ENCODE peak calls at places on chromosomes 6 and 20, in five cellular contexts. One of them, this sample, is unnamed.

GRCh38 chr20:4261333-4262284 is 246.3 kb upstream of the RNF24 start:
- DNase-seq in CD8-positive, alpha-beta memory T cell: no peak
- DNase-seq in foreskin fibroblast: peak; percentile 41
- DNase-seq in neural progenitor cell: no peak
- DNase-seq in cardiac fibroblast: no peak
- DNase-seq in this sample: no peak

GRCh38 chr6:3009930-3010329 is 10.2 kb downstream of the NQO2 start:
- DNase-seq in CD8-positive, alpha-beta memory T cell: no peak
- DNase-seq in foreskin fibroblast: no peak
- DNase-seq in neural progenitor cell: no peak
- DNase-seq in cardiac fibroblast: peak; percentile 22
- DNase-seq in this sample: no peak

GRCh38 chr6:75210885-75211739 is 5.3 kb upstream of the COL12A1 start:
- DNase-seq in CD8-positive, alpha-beta memory T cell: peak; percentile 45
- DNase-seq in foreskin fibroblast: peak; percentile 54
- DNase-seq in neural progenitor cell: peak; percentile 83
- DNase-seq in cardiac fibroblast: peak; percentile 83
- DNase-seq in this sample: no peak

GRCh38 chr6:148557796-148558457 is 188.9 kb upstream of the UST start:
- DNase-seq in CD8-positive, alpha-beta memory T cell: no peak
- DNase-seq in foreskin fibroblast: no peak
- DNase-seq in neural progenitor cell: no peak
- DNase-seq in cardiac fibroblast: peak; percentile 36
- DNase-seq in this sample: no peak

GRCh38 chr6:122869437-122870024 is 80.5 kb downstream of the SMPDL3A start:
- DNase-seq in CD8-positive, alpha-beta memory T cell: no peak
- DNase-seq in foreskin fibroblast: peak; percentile 28
- DNase-seq in neural progenitor cell: peak; percentile 69
- DNase-seq in cardiac fibroblast: peak; percentile 72
- DNase-seq in this sample: peak; percentile 22

GRCh38 chr6:33665957-33666356 is 44.8 kb downstream of the ITPR3 start:
- DNase-seq in CD8-positive, alpha-beta memory T cell: no peak
- DNase-seq in foreskin fibroblast: no peak
- DNase-seq in neural progenitor cell: no peak
- DNase-seq in cardiac fibroblast: no peak
- DNase-seq in this sample: no peak

GRCh38 chr6:40348591-40348990 is 238.6 kb downstream of the LRFN2 start:
- DNase-seq in CD8-positive, alpha-beta memory T cell: no peak
- DNase-seq in foreskin fibroblast: no peak
- DNase-seq in neural progenitor cell: no peak
- DNase-seq in cardiac fibroblast: no peak
- DNase-seq in this sample: no peak

GRCh38 chr6:155174576-155175174 is 89.1 kb upstream of the CLDN20 start:
- DNase-seq in CD8-positive, alpha-beta memory T cell: peak; percentile 38
- DNase-seq in foreskin fibroblast: peak; percentile 75
- DNase-seq in neural progenitor cell: peak; percentile 85
- DNase-seq in cardiac fibroblast: peak; percentile 90
- DNase-seq in this sample: no peak

GRCh38 chr6:125102901-125103300 is 50.7 kb upstream of the TPD52L1 start:
- DNase-seq in CD8-positive, alpha-beta memory T cell: no peak
- DNase-seq in foreskin fibroblast: peak; percentile 84
- DNase-seq in neural progenitor cell: no peak
- DNase-seq in cardiac fibroblast: peak; percentile 86
- DNase-seq in this sample: peak; percentile 79

GRCh38 chr20:33609504-33609903 is 52.6 kb upstream of the C20orf144 start:
- DNase-seq in CD8-positive, alpha-beta memory T cell: no peak
- DNase-seq in foreskin fibroblast: no peak
- DNase-seq in neural progenitor cell: no peak
- DNase-seq in cardiac fibroblast: no peak
- DNase-seq in this sample: no peak

GRCh38 chr6:90217621-90218496 is 78.8 kb downstream of the BACH2 start:
- DNase-seq in CD8-positive, alpha-beta memory T cell: peak; percentile 72
- DNase-seq in foreskin fibroblast: peak; percentile 8
- DNase-seq in neural progenitor cell: no peak
- DNase-seq in cardiac fibroblast: no peak
- DNase-seq in this sample: no peak

GRCh38 chr6:83192456-83192855 is 609 bp downstream of the PGM3 start:
- DNase-seq in CD8-positive, alpha-beta memory T cell: no peak
- DNase-seq in foreskin fibroblast: no peak
- DNase-seq in neural progenitor cell: no peak
- DNase-seq in cardiac fibroblast: no peak
- DNase-seq in this sample: no peak

GRCh38 chr20:50519036-50519780 is 9.0 kb downstream of the PTPN1 start:
- DNase-seq in CD8-positive, alpha-beta memory T cell: peak; percentile 46
- DNase-seq in foreskin fibroblast: no peak
- DNase-seq in neural progenitor cell: no peak
- DNase-seq in cardiac fibroblast: no peak
- DNase-seq in this sample: no peak

GRCh38 chr20:311603-312002 is 13.7 kb upstream of the SOX12 start:
- DNase-seq in CD8-positive, alpha-beta memory T cell: no peak
- DNase-seq in foreskin fibroblast: no peak
- DNase-seq in neural progenitor cell: no peak
- DNase-seq in cardiac fibroblast: no peak
- DNase-seq in this sample: no peak

GRCh38 chr20:11581271-11581670 is 336.4 kb upstream of the BTBD3 start:
- DNase-seq in CD8-positive, alpha-beta memory T cell: no peak
- DNase-seq in foreskin fibroblast: no peak
- DNase-seq in neural progenitor cell: peak; percentile 8
- DNase-seq in cardiac fibroblast: peak; percentile 1
- DNase-seq in this sample: no peak

DNA sequence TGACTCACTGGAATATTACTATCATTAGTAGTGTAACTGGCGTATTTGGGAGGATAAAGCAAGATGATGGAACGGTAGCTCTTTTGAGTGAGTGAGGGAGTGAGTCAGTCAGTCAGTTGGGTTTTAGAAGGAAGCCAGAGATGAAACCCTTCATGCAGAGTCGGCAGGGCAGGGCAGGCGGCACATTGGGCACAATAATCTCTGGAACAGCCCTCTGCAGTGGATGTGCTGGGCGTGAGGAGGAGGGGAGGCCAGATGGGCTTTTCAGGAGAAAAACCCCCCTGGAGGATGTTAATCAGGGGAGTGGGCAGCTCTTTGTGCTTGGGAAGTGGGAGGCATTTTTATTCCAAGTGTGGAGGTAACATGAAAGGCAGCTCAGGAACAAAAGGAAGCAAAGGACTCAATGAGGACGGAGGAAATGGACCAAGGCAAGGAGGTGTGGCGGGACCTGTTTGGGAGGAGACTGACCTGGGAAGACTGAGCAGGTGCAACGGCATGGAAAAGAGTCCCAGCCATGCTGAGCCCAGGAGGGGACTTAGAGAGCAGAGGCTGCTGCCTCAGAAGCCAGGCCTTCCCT is 171.3 kb downstream of the ZDHHC14 start:
- DNase-seq in CD8-positive, alpha-beta memory T cell: no peak
- DNase-seq in foreskin fibroblast: no peak
- DNase-seq in neural progenitor cell: peak; percentile 90
- DNase-seq in cardiac fibroblast: no peak
- DNase-seq in this sample: no peak
- H3K4me3 ChIP-seq in CD8-positive, alpha-beta memory T cell: no peak overlapping the region
- H3K4me3 ChIP-seq in foreskin fibroblast: no peak overlapping the region
- H3K4me3 ChIP-seq in neural progenitor cell: peak overlapping the region; percentile 22
- H3K4me3 ChIP-seq in cardiac fibroblast: no peak overlapping the region
- H3K4me3 ChIP-seq in this sample: no peak overlapping the region

GRCh38 chr6:29829766-29830165 is 2.1 kb downstream of the HLA-G start:
- DNase-seq in CD8-positive, alpha-beta memory T cell: no peak
- DNase-seq in foreskin fibroblast: no peak
- DNase-seq in neural progenitor cell: no peak
- DNase-seq in cardiac fibroblast: no peak
- DNase-seq in this sample: no peak

GRCh38 chr6:29825848-29826247 is 1.8 kb upstream of the HLA-G start:
- DNase-seq in CD8-positive, alpha-beta memory T cell: no peak
- DNase-seq in foreskin fibroblast: no peak
- DNase-seq in neural progenitor cell: no peak
- DNase-seq in cardiac fibroblast: no peak
- DNase-seq in this sample: no peak

GRCh38 chr6:29826271-29826670 is 1.4 kb upstream of the HLA-G start:
- DNase-seq in CD8-positive, alpha-beta memory T cell: no peak
- DNase-seq in foreskin fibroblast: no peak
- DNase-seq in neural progenitor cell: no peak
- DNase-seq in cardiac fibroblast: no peak
- DNase-seq in this sample: no peak

GRCh38 chr6:29828471-29828797 is 809 bp downstream of the HLA-G start:
- DNase-seq in CD8-positive, alpha-beta memory T cell: no peak
- DNase-seq in foreskin fibroblast: no peak
- DNase-seq in neural progenitor cell: peak; percentile 33
- DNase-seq in cardiac fibroblast: no peak
- DNase-seq in this sample: no peak

DNA sequence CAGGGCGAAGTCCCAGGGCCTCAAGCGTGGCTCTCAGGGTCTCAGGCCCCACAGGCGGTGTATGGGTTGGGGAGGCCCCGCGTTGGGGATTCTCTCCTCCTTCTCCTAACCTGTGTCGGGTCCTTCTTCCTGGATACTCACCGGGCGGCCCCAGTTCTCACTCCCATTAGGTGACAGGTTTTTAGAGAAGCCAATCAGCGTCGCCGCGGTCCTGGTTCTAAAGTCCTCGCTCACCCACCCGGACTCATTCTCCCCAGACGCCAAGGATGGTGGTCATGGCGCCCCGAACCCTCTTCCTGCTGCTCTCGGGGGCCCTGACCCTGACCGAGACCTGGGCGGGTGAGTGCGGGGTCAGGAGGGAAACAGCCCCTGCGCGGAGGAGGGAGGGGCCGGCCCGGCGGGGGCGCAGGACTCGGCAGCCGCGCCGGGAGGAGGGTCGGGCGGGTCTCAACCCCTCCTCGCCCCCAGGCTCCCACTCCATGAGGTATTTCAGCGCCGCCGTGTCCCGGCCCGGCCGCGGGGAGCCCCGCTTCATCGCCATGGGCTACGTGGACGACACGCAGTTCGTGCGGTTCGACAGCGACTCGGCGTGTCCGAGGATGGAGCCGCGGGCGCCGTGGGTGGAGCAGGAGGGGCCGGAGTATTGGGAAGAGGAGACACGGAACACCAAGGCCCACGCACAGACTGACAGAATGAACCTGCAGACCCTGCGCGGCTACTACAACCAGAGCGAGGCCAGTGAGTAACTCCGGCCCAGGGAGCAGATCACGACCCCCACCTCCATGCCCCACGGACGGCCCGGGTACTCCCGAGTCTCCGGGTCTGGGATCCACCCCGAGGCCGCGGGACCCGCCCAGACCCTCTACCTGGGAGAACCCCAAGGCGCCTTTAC is at the start of gene HLA-G:
- DNase-seq in CD8-positive, alpha-beta memory T cell: no peak
- DNase-seq in foreskin fibroblast: no peak
- DNase-seq in neural progenitor cell: peak; percentile 16
- DNase-seq in cardiac fibroblast: no peak
- DNase-seq in this sample: no peak
- H3K4me3 ChIP-seq in CD8-positive, alpha-beta memory T cell: no peak within 1 kb of the TSS
- H3K4me3 ChIP-seq in foreskin fibroblast: peak within 1 kb of the TSS; percentile 41
- H3K4me3 ChIP-seq in neural progenitor cell: peak within 1 kb of the TSS; percentile 47
- H3K4me3 ChIP-seq in cardiac fibroblast: no peak within 1 kb of the TSS
- H3K4me3 ChIP-seq in this sample: peak within 1 kb of the TSS; percentile 31

GRCh38 chr20:38445901-38446425 is 10.8 kb upstream of the SNHG17 start:
- DNase-seq in CD8-positive, alpha-beta memory T cell: no peak
- DNase-seq in foreskin fibroblast: no peak
- DNase-seq in neural progenitor cell: no peak
- DNase-seq in cardiac fibroblast: no peak
- DNase-seq in this sample: no peak
- H3K4me3 ChIP-seq in CD8-positive, alpha-beta memory T cell: peak overlapping the region; percentile 93
- H3K4me3 ChIP-seq in foreskin fibroblast: peak overlapping the region; percentile 89
- H3K4me3 ChIP-seq in neural progenitor cell: no peak overlapping the region
- H3K4me3 ChIP-seq in cardiac fibroblast: peak overlapping the region; percentile 92
- H3K4me3 ChIP-seq in this sample: peak overlapping the region; percentile 97

GRCh38 chr20:10560681-10561080 is 113.1 kb downstream of the JAG1 start:
- DNase-seq in CD8-positive, alpha-beta memory T cell: no peak
- DNase-seq in foreskin fibroblast: no peak
- DNase-seq in neural progenitor cell: no peak
- DNase-seq in cardiac fibroblast: no peak
- DNase-seq in this sample: no peak

GRCh38 chr20:10556519-10557083 is 117.2 kb downstream of the JAG1 start:
- DNase-seq in CD8-positive, alpha-beta memory T cell: no peak
- DNase-seq in foreskin fibroblast: no peak
- DNase-seq in neural progenitor cell: no peak
- DNase-seq in cardiac fibroblast: no peak
- DNase-seq in this sample: no peak

GRCh38 chr20:10559266-10559665 is 114.5 kb downstream of the JAG1 start:
- DNase-seq in CD8-positive, alpha-beta memory T cell: no peak
- DNase-seq in foreskin fibroblast: no peak
- DNase-seq in neural progenitor cell: no peak
- DNase-seq in cardiac fibroblast: no peak
- DNase-seq in this sample: no peak

GRCh38 chr20:10557685-10558084 is 116.1 kb downstream of the JAG1 start:
- DNase-seq in CD8-positive, alpha-beta memory T cell: no peak
- DNase-seq in foreskin fibroblast: no peak
- DNase-seq in neural progenitor cell: no peak
- DNase-seq in cardiac fibroblast: no peak
- DNase-seq in this sample: no peak

DNA sequence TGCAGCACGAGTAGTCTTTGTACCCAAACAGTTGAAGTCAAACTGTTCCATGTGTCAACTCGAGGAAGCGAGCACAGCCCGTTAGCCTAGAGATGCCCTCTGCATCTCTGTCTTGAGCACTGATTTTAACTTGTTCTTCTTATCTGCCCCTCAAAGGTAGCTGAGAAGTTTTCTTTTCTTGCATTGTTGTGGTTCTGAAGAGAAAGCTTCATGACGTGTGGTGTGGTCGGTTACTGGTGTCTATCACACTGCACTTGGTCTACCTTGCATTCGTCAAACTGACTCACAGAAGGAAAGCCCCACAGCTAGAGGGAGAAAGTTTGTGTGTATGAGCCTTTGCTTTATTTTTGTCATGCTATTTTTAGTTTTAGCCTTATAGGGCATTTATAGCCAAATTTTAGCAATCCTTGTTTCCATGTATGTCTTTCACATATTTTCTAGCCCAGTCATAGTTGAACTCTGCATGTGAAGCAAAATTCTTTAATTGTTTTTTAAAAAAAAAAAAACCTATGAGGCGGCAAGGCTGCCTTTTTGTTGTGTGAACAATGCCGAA is 115.1 kb downstream of the JAG1 start:
- DNase-seq in CD8-positive, alpha-beta memory T cell: peak; percentile 42
- DNase-seq in foreskin fibroblast: peak; percentile 92
- DNase-seq in neural progenitor cell: no peak
- DNase-seq in cardiac fibroblast: peak; percentile 85
- DNase-seq in this sample: peak; percentile 86
- H3K4me3 ChIP-seq in CD8-positive, alpha-beta memory T cell: no peak overlapping the region
- H3K4me3 ChIP-seq in foreskin fibroblast: peak overlapping the region; percentile 31
- H3K4me3 ChIP-seq in neural progenitor cell: no peak overlapping the region
- H3K4me3 ChIP-seq in cardiac fibroblast: no peak overlapping the region
- H3K4me3 ChIP-seq in this sample: no peak overlapping the region

This sample was measured in skeletal muscle cell.